ENCODE peak calls at places on chromosomes 3 and 15, in eight cellular contexts. J is heart right ventricle; O is CD8-positive, alpha-beta memory T cell; P is psoas muscle; I is mesendoderm; C is naive thymus-derived CD4-positive, alpha-beta T cell; E is colonic mucosa; K is CD4-positive, CD25-positive, alpha-beta regulatory T cell. Q is an unnamed sample. For H3K4me1 and H3K36me3, the result is how much of the 10 kb centered on the place peaks cover.

GRCh38 chr15:100598655-100599054 is 3.3 kb downstream of the LINS1 start:
- DNase-seq in J (no peak), O (no peak), P (no peak), I (no peak), C (no peak), E (no peak), K (no peak), Q (no peak)

GRCh38 chr15:25179673-25180511 is 225.1 kb downstream of the SNRPN start:
- DNase-seq in J (peak), O (no peak), P (peak), I (no peak), C (no peak), E (no peak), K (no peak), Q (peak)

GRCh38 chr3:157130138-157130880 is 29.6 kb downstream of the CCNL1 start:
- DNase-seq in J (peak), O (peak), P (peak), I (peak), C (peak), E (peak), K (peak), Q (peak)

GRCh38 chr3:64398431-64398830 is 173.2 kb upstream of the PRICKLE2 start:
- DNase-seq in J (no peak), O (no peak), P (no peak), I (no peak), C (no peak), E (no peak), K (no peak), Q (no peak)

GRCh38 chr3:128133273-128133883 is 9.8 kb upstream of the RUVBL1 start:
- DNase-seq in J (no peak), O (peak), P (no peak), I (peak), C (peak), E (peak), K (peak), Q (peak)

GRCh38 chr3:193149998-193150397 is 91.0 kb upstream of the PLAAT1 start:
- DNase-seq in J (no peak), O (no peak), P (no peak), I (no peak), C (no peak), E (no peak), K (no peak), Q (no peak)

GRCh38 chr15:44009056-44009455 is 182.3 kb downstream of the WDR76 start:
- DNase-seq in J (no peak), O (no peak), P (no peak), I (no peak), C (no peak), E (no peak), K (no peak), Q (peak)

GRCh38 chr3:117261907-117262518 is 552.4 kb downstream of the TUSC7 start:
- DNase-seq in J (no peak), O (no peak), P (no peak), I (no peak), C (no peak), E (peak), K (no peak), Q (no peak)

GRCh38 chr3:81339040-81339845 is 422.2 kb downstream of the GBE1 start:
- DNase-seq in J (no peak), O (no peak), P (no peak), I (peak), C (no peak), E (no peak), K (no peak), Q (no peak)

GRCh38 chr3:142958707-142959106 is 4.8 kb downstream of the PAQR9 start:
- DNase-seq in J (no peak), O (no peak), P (peak), I (no peak), C (no peak), E (no peak), K (no peak), Q (no peak)

GRCh38 chr3:160701490-160701889 is 24.5 kb downstream of the ARL14 start:
- DNase-seq in J (no peak), O (no peak), P (no peak), I (no peak), C (no peak), E (no peak), K (no peak), Q (no peak)

GRCh38 chr3:184231671-184232070 is 2.3 kb downstream of the VWA5B2 start:
- DNase-seq in J (no peak), O (no peak), P (no peak), I (no peak), C (no peak), E (no peak), K (no peak), Q (no peak)

DNA sequence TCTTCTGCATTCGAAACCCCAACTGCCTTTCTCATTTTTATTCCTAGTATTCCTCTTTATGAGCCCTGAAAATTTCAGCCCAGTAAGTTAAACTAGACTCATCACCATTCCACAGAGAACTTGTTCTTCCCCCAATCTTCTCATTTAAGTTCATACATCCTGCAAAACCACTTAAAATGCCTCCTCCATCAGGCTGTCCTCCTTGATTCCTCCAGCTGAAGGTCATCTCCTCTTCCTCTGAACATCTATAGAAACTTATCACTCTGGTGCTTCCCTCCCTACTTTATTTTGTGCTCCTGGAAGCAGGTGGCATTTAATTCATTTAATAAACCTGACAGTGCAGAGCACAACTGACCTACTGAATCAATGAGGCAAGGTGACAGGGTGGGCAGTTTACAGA is 38.3 kb downstream of the VGLL4 start:
- DNase-seq in J (no peak), O (no peak), P (no peak), I (no peak), C (no peak), E (no peak), K (no peak), Q (no peak)
- H3K4me1 ChIP-seq in J (half or more), O (under half), P (half or more), I (under half), C (under half), E (under half), K (under half), Q (half or more)

GRCh38 chr3:123129532-123129931 is 62.7 kb downstream of the PDIA5 start:
- DNase-seq in J (no peak), O (no peak), P (no peak), I (no peak), C (no peak), E (no peak), K (no peak), Q (no peak)

GRCh38 chr3:123126653-123127052 is 59.8 kb downstream of the PDIA5 start:
- DNase-seq in J (no peak), O (no peak), P (no peak), I (no peak), C (no peak), E (no peak), K (no peak), Q (no peak)

GRCh38 chr3:123126051-123126450 is 59.2 kb downstream of the PDIA5 start:
- DNase-seq in J (no peak), O (no peak), P (no peak), I (no peak), C (no peak), E (no peak), K (no peak), Q (no peak)

GRCh38 chr3:123130079-123130726 is 63.4 kb downstream of the PDIA5 start:
- DNase-seq in J (no peak), O (no peak), P (no peak), I (no peak), C (no peak), E (peak), K (no peak), Q (no peak)

GRCh38 chr3:123129052-123129451 is 62.2 kb downstream of the PDIA5 start:
- DNase-seq in J (no peak), O (no peak), P (no peak), I (no peak), C (no peak), E (no peak), K (no peak), Q (no peak)
- H3K36me3 ChIP-seq in J (under half), O (under half), P (under half), I (under half), C (under half), E (under half), K (under half), Q (under half)

GRCh38 chr15:33152502-33153109 is 41.9 kb downstream of the FMN1 start:
- DNase-seq in J (no peak), O (no peak), P (no peak), I (no peak), C (no peak), E (no peak), K (no peak), Q (no peak)
- H3K4me3 ChIP-seq in J (no peak), O (no peak), P (peak), I (no peak), C (no peak), E (no peak), K (no peak), Q (no peak)

GRCh38 chr3:197956070-197956469 is 3.9 kb upstream of the LMLN start:
- DNase-seq in J (no peak), O (no peak), P (no peak), I (no peak), C (no peak), E (no peak), K (no peak), Q (no peak)

GRCh38 chr3:197957775-197958103 is 2.3 kb upstream of the LMLN start:
- DNase-seq in J (no peak), O (no peak), P (no peak), I (no peak), C (no peak), E (no peak), K (no peak), Q (no peak)

GRCh38 chr3:197958346-197958745 is 1.7 kb upstream of the LMLN start:
- DNase-seq in J (no peak), O (no peak), P (no peak), I (no peak), C (no peak), E (no peak), K (no peak), Q (no peak)

GRCh38 chr3:197953881-197954280 is 3.9 kb downstream of the RPL35A start:
- DNase-seq in J (no peak), O (no peak), P (no peak), I (no peak), C (no peak), E (no peak), K (no peak), Q (no peak)

DNA sequence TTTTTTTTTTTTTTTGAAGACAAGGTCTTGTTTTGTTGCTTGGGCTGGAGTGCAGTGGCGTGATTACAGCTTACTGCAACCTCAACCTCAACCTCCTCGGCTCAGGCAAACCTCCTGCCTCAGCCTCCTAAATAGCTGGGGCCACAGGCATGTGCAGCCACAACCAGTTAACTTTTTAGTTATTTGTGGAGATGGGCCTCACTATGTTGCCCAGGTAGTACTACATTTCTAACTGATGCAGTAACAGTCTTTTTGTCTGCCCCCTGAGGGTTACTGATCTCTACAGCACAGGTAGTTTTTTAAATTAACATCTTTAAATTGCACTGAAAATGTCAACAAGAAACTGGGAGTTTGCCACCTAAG is 3.4 kb upstream of the LMLN start:
- DNase-seq in J (no peak), O (no peak), P (no peak), I (peak), C (no peak), E (no peak), K (no peak), Q (no peak)
- H3K4me1 ChIP-seq in J (half or more), O (half or more), P (under half), I (under half), C (under half), E (under half), K (under half), Q (under half)

Q was measured in SJSA1.